ENCODE peak calls at places on chromosome 3, in eight cellular contexts. One of them, this sample, is unnamed.

GRCh38 chr3:108119398-108120109 is 28.7 kb upstream of the CD47 start:
- DNase-seq in T-helper 17 cell: no peak
- DNase-seq in kidney glomerular epithelial cell: no peak
- DNase-seq in NCI-H1694: no peak
- DNase-seq in NCI-H510A treated with DMSO at 0.1 percent for 48 hours: no peak
- DNase-seq in GM12892: no peak
- DNase-seq in HTR-8/SVneo: no peak
- DNase-seq in hepatic stellate cell: no peak
- DNase-seq in this sample: no peak

GRCh38 chr3:23874359-23875120 is 42.2 kb downstream of the NKIRAS1 start:
- DNase-seq in NCI-H1694: no peak
- DNase-seq in hepatic stellate cell: peak
- DNase-seq in NCI-H510A treated with DMSO at 0.1 percent for 48 hours: no peak
- DNase-seq in T-helper 17 cell: no peak
- DNase-seq in HTR-8/SVneo: no peak
- DNase-seq in kidney glomerular epithelial cell: peak
- DNase-seq in GM12892: no peak
- DNase-seq in this sample: no peak

GRCh38 chr3:65342084-65342683 is 654.4 kb upstream of the ADAMTS9 start:
- DNase-seq in GM12892: no peak
- DNase-seq in HTR-8/SVneo: peak
- DNase-seq in hepatic stellate cell: peak
- DNase-seq in NCI-H1694: no peak
- DNase-seq in kidney glomerular epithelial cell: peak
- DNase-seq in T-helper 17 cell: no peak
- DNase-seq in NCI-H510A treated with DMSO at 0.1 percent for 48 hours: peak
- DNase-seq in this sample: no peak

GRCh38 chr3:31908391-31909097 is 72.5 kb downstream of the OSBPL10 start:
- DNase-seq in NCI-H510A treated with DMSO at 0.1 percent for 48 hours: peak
- DNase-seq in NCI-H1694: no peak
- DNase-seq in T-helper 17 cell: no peak
- DNase-seq in HTR-8/SVneo: no peak
- DNase-seq in hepatic stellate cell: no peak
- DNase-seq in kidney glomerular epithelial cell: peak
- DNase-seq in GM12892: no peak
- DNase-seq in this sample: no peak

GRCh38 chr3:73175698-73176097 is 114.2 kb downstream of the EBLN2 start:
- DNase-seq in hepatic stellate cell: no peak
- DNase-seq in NCI-H1694: no peak
- DNase-seq in GM12892: no peak
- DNase-seq in HTR-8/SVneo: no peak
- DNase-seq in T-helper 17 cell: no peak
- DNase-seq in kidney glomerular epithelial cell: no peak
- DNase-seq in NCI-H510A treated with DMSO at 0.1 percent for 48 hours: no peak
- DNase-seq in this sample: no peak

GRCh38 chr3:117660941-117661635 is 951.5 kb downstream of the TUSC7 start:
- DNase-seq in NCI-H510A treated with DMSO at 0.1 percent for 48 hours: no peak
- DNase-seq in T-helper 17 cell: no peak
- DNase-seq in NCI-H1694: no peak
- DNase-seq in HTR-8/SVneo: no peak
- DNase-seq in kidney glomerular epithelial cell: no peak
- DNase-seq in hepatic stellate cell: no peak
- DNase-seq in GM12892: no peak
- DNase-seq in this sample: no peak

GRCh38 chr3:171801738-171802600 is 8.3 kb downstream of the PLD1 start:
- DNase-seq in NCI-H1694: no peak
- DNase-seq in HTR-8/SVneo: no peak
- DNase-seq in T-helper 17 cell: no peak
- DNase-seq in hepatic stellate cell: peak
- DNase-seq in kidney glomerular epithelial cell: peak
- DNase-seq in NCI-H510A treated with DMSO at 0.1 percent for 48 hours: no peak
- DNase-seq in GM12892: no peak
- DNase-seq in this sample: no peak

GRCh38 chr3:23817508-23818223 is 11.9 kb downstream of the UBE2E1 start:
- DNase-seq in GM12892: no peak
- DNase-seq in NCI-H1694: no peak
- DNase-seq in HTR-8/SVneo: no peak
- DNase-seq in T-helper 17 cell: no peak
- DNase-seq in kidney glomerular epithelial cell: no peak
- DNase-seq in hepatic stellate cell: no peak
- DNase-seq in NCI-H510A treated with DMSO at 0.1 percent for 48 hours: no peak
- DNase-seq in this sample: no peak

GRCh38 chr3:175207361-175207760 is 348.2 kb downstream of the NAALADL2 start:
- DNase-seq in hepatic stellate cell: no peak
- DNase-seq in HTR-8/SVneo: no peak
- DNase-seq in kidney glomerular epithelial cell: no peak
- DNase-seq in T-helper 17 cell: no peak
- DNase-seq in GM12892: no peak
- DNase-seq in NCI-H1694: no peak
- DNase-seq in NCI-H510A treated with DMSO at 0.1 percent for 48 hours: no peak
- DNase-seq in this sample: peak

GRCh38 chr3:37668831-37669610 is 192.7 kb upstream of the CTDSPL start:
- DNase-seq in T-helper 17 cell: no peak
- DNase-seq in hepatic stellate cell: no peak
- DNase-seq in NCI-H510A treated with DMSO at 0.1 percent for 48 hours: no peak
- DNase-seq in HTR-8/SVneo: no peak
- DNase-seq in NCI-H1694: no peak
- DNase-seq in GM12892: no peak
- DNase-seq in kidney glomerular epithelial cell: no peak
- DNase-seq in this sample: no peak

GRCh38 chr3:33360136-33360825 is 79.9 kb downstream of the UBP1 start:
- DNase-seq in HTR-8/SVneo: peak
- DNase-seq in GM12892: no peak
- DNase-seq in hepatic stellate cell: peak
- DNase-seq in NCI-H1694: no peak
- DNase-seq in T-helper 17 cell: no peak
- DNase-seq in NCI-H510A treated with DMSO at 0.1 percent for 48 hours: no peak
- DNase-seq in kidney glomerular epithelial cell: peak
- DNase-seq in this sample: no peak

GRCh38 chr3:100613721-100614390 is 4.5 kb downstream of the ADGRG7 start:
- DNase-seq in NCI-H1694: no peak
- DNase-seq in T-helper 17 cell: no peak
- DNase-seq in kidney glomerular epithelial cell: no peak
- DNase-seq in NCI-H510A treated with DMSO at 0.1 percent for 48 hours: no peak
- DNase-seq in hepatic stellate cell: no peak
- DNase-seq in GM12892: no peak
- DNase-seq in HTR-8/SVneo: no peak
- DNase-seq in this sample: no peak

GRCh38 chr3:152405915-152406802 is 137.4 kb downstream of the MBNL1 start:
- DNase-seq in kidney glomerular epithelial cell: peak
- DNase-seq in T-helper 17 cell: no peak
- DNase-seq in HTR-8/SVneo: peak
- DNase-seq in NCI-H1694: no peak
- DNase-seq in NCI-H510A treated with DMSO at 0.1 percent for 48 hours: peak
- DNase-seq in hepatic stellate cell: peak
- DNase-seq in GM12892: no peak
- DNase-seq in this sample: no peak

GRCh38 chr3:66722675-66723074 is 221.9 kb upstream of the LRIG1 start:
- DNase-seq in HTR-8/SVneo: peak
- DNase-seq in NCI-H1694: no peak
- DNase-seq in NCI-H510A treated with DMSO at 0.1 percent for 48 hours: no peak
- DNase-seq in T-helper 17 cell: no peak
- DNase-seq in hepatic stellate cell: peak
- DNase-seq in GM12892: no peak
- DNase-seq in kidney glomerular epithelial cell: peak
- DNase-seq in this sample: no peak

GRCh38 chr3:11612515-11613184 is 31.1 kb downstream of the VGLL4 start:
- DNase-seq in NCI-H1694: no peak
- DNase-seq in T-helper 17 cell: no peak
- DNase-seq in GM12892: no peak
- DNase-seq in hepatic stellate cell: no peak
- DNase-seq in kidney glomerular epithelial cell: no peak
- DNase-seq in NCI-H510A treated with DMSO at 0.1 percent for 48 hours: no peak
- DNase-seq in HTR-8/SVneo: no peak
- DNase-seq in this sample: no peak

GRCh38 chr3:20320489-20320888 is 134.5 kb upstream of the SGO1 start:
- DNase-seq in HTR-8/SVneo: no peak
- DNase-seq in T-helper 17 cell: no peak
- DNase-seq in NCI-H1694: no peak
- DNase-seq in kidney glomerular epithelial cell: no peak
- DNase-seq in GM12892: no peak
- DNase-seq in hepatic stellate cell: no peak
- DNase-seq in NCI-H510A treated with DMSO at 0.1 percent for 48 hours: peak
- DNase-seq in this sample: no peak

GRCh38 chr3:162217603-162218002 is 721.0 kb downstream of the OTOL1 start:
- DNase-seq in hepatic stellate cell: no peak
- DNase-seq in T-helper 17 cell: no peak
- DNase-seq in GM12892: no peak
- DNase-seq in NCI-H510A treated with DMSO at 0.1 percent for 48 hours: no peak
- DNase-seq in NCI-H1694: no peak
- DNase-seq in HTR-8/SVneo: no peak
- DNase-seq in kidney glomerular epithelial cell: no peak
- DNase-seq in this sample: no peak

GRCh38 chr3:127304121-127304744 is 16.4 kb upstream of the PRR20G start:
- DNase-seq in kidney glomerular epithelial cell: no peak
- DNase-seq in T-helper 17 cell: no peak
- DNase-seq in hepatic stellate cell: no peak
- DNase-seq in HTR-8/SVneo: no peak
- DNase-seq in NCI-H1694: no peak
- DNase-seq in NCI-H510A treated with DMSO at 0.1 percent for 48 hours: peak
- DNase-seq in GM12892: no peak
- DNase-seq in this sample: no peak

GRCh38 chr3:37590328-37591079 is 271.2 kb upstream of the CTDSPL start:
- DNase-seq in kidney glomerular epithelial cell: no peak
- DNase-seq in hepatic stellate cell: no peak
- DNase-seq in GM12892: no peak
- DNase-seq in HTR-8/SVneo: no peak
- DNase-seq in NCI-H1694: no peak
- DNase-seq in NCI-H510A treated with DMSO at 0.1 percent for 48 hours: no peak
- DNase-seq in T-helper 17 cell: no peak
- DNase-seq in this sample: no peak

GRCh38 chr3:98003306-98003969 is 31.2 kb upstream of the RIOX2 start:
- DNase-seq in GM12892: no peak
- DNase-seq in kidney glomerular epithelial cell: no peak
- DNase-seq in T-helper 17 cell: no peak
- DNase-seq in hepatic stellate cell: no peak
- DNase-seq in HTR-8/SVneo: no peak
- DNase-seq in NCI-H1694: no peak
- DNase-seq in NCI-H510A treated with DMSO at 0.1 percent for 48 hours: no peak
- DNase-seq in this sample: no peak

GRCh38 chr3:46027736-46028397 is 584 bp upstream of the XCR1 start:
- DNase-seq in hepatic stellate cell: no peak
- DNase-seq in NCI-H510A treated with DMSO at 0.1 percent for 48 hours: no peak
- DNase-seq in NCI-H1694: no peak
- DNase-seq in HTR-8/SVneo: no peak
- DNase-seq in T-helper 17 cell: no peak
- DNase-seq in kidney glomerular epithelial cell: no peak
- DNase-seq in GM12892: no peak
- DNase-seq in this sample: no peak

This sample was measured in foreskin melanocyte.